ENCODE peak calls at places on chromosomes 12 and 14, in four cellular contexts. S, V, G and A are unnamed samples.

GRCh38 chr14:51981218-51981854 is 8.0 kb upstream of the RTRAF start:
- DNase-seq in S (no peak), V (no peak), G (no peak), A (no peak)

GRCh38 chr14:94953541-94954260 is 183.8 kb upstream of the GSC start:
- DNase-seq in S (no peak), V (no peak), G (no peak), A (no peak)

GRCh38 chr12:50110127-50110761 is 1.8 kb upstream of the COX14 start:
- DNase-seq in S (no peak), V (no peak), G (peak; percentile 62), A (peak; percentile 64)

GRCh38 chr14:75120546-75121291 is 6.1 kb downstream of the NEK9 start:
- DNase-seq in S (no peak), V (no peak), G (no peak), A (no peak)

GRCh38 chr14:96747006-96747405 is 50.2 kb upstream of the VRK1 start:
- DNase-seq in S (no peak), V (peak; percentile 44), G (peak; percentile 23), A (no peak)

GRCh38 chr14:36520601-36521525 is 831 bp upstream of the NKX2-1 start:
- DNase-seq in S (peak; percentile 66), V (no peak), G (no peak), A (no peak)

GRCh38 chr14:64758711-64759554 is 54.7 kb downstream of the PLEKHG3 start:
- DNase-seq in S (peak; percentile 94), V (peak; percentile 65), G (peak; percentile 77), A (no peak)

GRCh38 chr12:122394626-122395194 is 27.8 kb downstream of the CLIP1 start:
- DNase-seq in S (no peak), V (no peak), G (no peak), A (no peak)

GRCh38 chr14:100864960-100865681 is 38.4 kb downstream of the RTL1 start:
- DNase-seq in S (peak; percentile 42), V (no peak), G (no peak), A (no peak)

GRCh38 chr12:25110260-25110659 is 84.7 kb downstream of the DNAI7 start:
- DNase-seq in S (no peak), V (no peak), G (no peak), A (no peak)

GRCh38 chr12:56158926-56159461 is 835 bp downstream of the MYL6 start:
- DNase-seq in S (peak; percentile 75), V (peak; percentile 90), G (peak; percentile 89), A (peak; percentile 51)

GRCh38 chr14:99360774-99361595 is 89.0 kb upstream of the BCL11B start:
- DNase-seq in S (no peak), V (peak; percentile 81), G (no peak), A (peak; percentile 22)

GRCh38 chr12:122045262-122045661 is 23.6 kb downstream of the BCL7A start:
- DNase-seq in S (no peak), V (no peak), G (no peak), A (no peak)

GRCh38 chr14:99388286-99388685 is 92.4 kb downstream of the SETD3 start:
- DNase-seq in S (no peak), V (no peak), G (no peak), A (no peak)

GRCh38 chr12:7068240-7068993 is 7.9 kb downstream of the C1S start:
- DNase-seq in S (no peak), V (no peak), G (no peak), A (no peak)

GRCh38 chr12:11904124-11904523 is 166.6 kb upstream of the BCL2L14 start:
- DNase-seq in S (no peak), V (no peak), G (no peak), A (no peak)